ENCODE peak calls at places on chromosomes 16 and 17, in ten cellular contexts. V is right atrium auricular region, J is COR-L47, P is NCI-H2081, K is HEK293T, M is chondrocyte, W is ACHN, D is GM19239, T is fibroblast of mammary gland, S is GDM1. N is an unnamed sample.

GRCh38 chr17:33689725-33690124 is 396.6 kb upstream of the ASIC2 start:
- DNase-seq in V (no peak), J (no peak), P (no peak), K (no peak), M (no peak), W (no peak), D (no peak), T (no peak), S (no peak), N (no peak)

GRCh38 chr17:30158896-30159625 is 42.4 kb downstream of the NSRP1 start:
- DNase-seq in V (no peak), J (no peak), P (no peak), K (no peak), M (no peak), W (no peak), D (no peak), T (no peak), S (no peak), N (no peak)

GRCh38 chr17:71402661-71403141 is 718.1 kb upstream of the SOX9 start:
- DNase-seq in V (no peak), J (peak), P (peak), K (no peak), M (no peak), W (no peak), D (no peak), T (peak), S (no peak), N (no peak)

GRCh38 chr16:75265911-75266701 is 14.7 kb upstream of the BCAR1 start:
- DNase-seq in V (no peak), J (no peak), P (peak), K (peak), M (peak), W (peak), D (peak), T (peak), S (no peak), N (no peak)

GRCh38 chr17:78484300-78485159 is 92.7 kb downstream of the DNAH17 start:
- DNase-seq in V (no peak), J (no peak), P (no peak), K (no peak), M (no peak), W (no peak), D (peak), T (no peak), S (no peak), N (no peak)

GRCh38 chr17:65556014-65556909 is 5.2 kb downstream of the AXIN2 start:
- DNase-seq in V (peak), J (peak), P (peak), K (peak), M (peak), W (peak), D (peak), T (peak), S (peak), N (no peak)

GRCh38 chr17:5282639-5283217 is 644 bp downstream of the RABEP1 start:
- DNase-seq in V (no peak), J (no peak), P (peak), K (no peak), M (no peak), W (peak), D (peak), T (no peak), S (no peak), N (no peak)

GRCh38 chr17:41052594-41052993 is 2.4 kb downstream of the KRTAP2-2 start:
- DNase-seq in V (no peak), J (no peak), P (no peak), K (no peak), M (no peak), W (no peak), D (no peak), T (peak), S (no peak), N (no peak)

GRCh38 chr16:90019201-90019542 is at the start of gene DBNDD1:
- DNase-seq in V (no peak), J (no peak), P (no peak), K (no peak), M (no peak), W (no peak), D (no peak), T (no peak), S (no peak), N (no peak)

GRCh38 chr17:77495575-77495974 is 354.8 kb downstream of the SEC14L1 start:
- DNase-seq in V (no peak), J (no peak), P (no peak), K (no peak), M (peak), W (no peak), D (no peak), T (no peak), S (no peak), N (no peak)

GRCh38 chr16:85626191-85626951 is 13.2 kb downstream of the GSE1 start:
- DNase-seq in V (no peak), J (peak), P (peak), K (peak), M (no peak), W (no peak), D (no peak), T (no peak), S (no peak), N (no peak)

GRCh38 chr17:19414396-19415280 is 3.6 kb downstream of the RNF112 start:
- DNase-seq in V (no peak), J (no peak), P (no peak), K (no peak), M (no peak), W (no peak), D (no peak), T (no peak), S (no peak), N (no peak)

GRCh38 chr16:48126801-48127644 is 28.8 kb downstream of the ABCC12 start:
- DNase-seq in V (no peak), J (no peak), P (peak), K (no peak), M (peak), W (peak), D (no peak), T (peak), S (no peak), N (peak)

GRCh38 chr17:2694381-2695242 is 17.0 kb downstream of the CLUH start:
- DNase-seq in V (no peak), J (no peak), P (no peak), K (no peak), M (peak), W (no peak), D (peak), T (no peak), S (no peak), N (no peak)

GRCh38 chr16:30893082-30893743 is 664 bp downstream of the BCL7C start:
- DNase-seq in V (no peak), J (no peak), P (no peak), K (no peak), M (no peak), W (no peak), D (no peak), T (no peak), S (no peak), N (no peak)

GRCh38 chr16:67212766-67213165 is 13.8 kb downstream of the ELMO3 start:
- DNase-seq in V (no peak), J (no peak), P (no peak), K (no peak), M (no peak), W (peak), D (no peak), T (no peak), S (no peak), N (no peak)

GRCh38 chr17:47733047-47733413 is at the start of gene TBX21:
- DNase-seq in V (no peak), J (peak), P (peak), K (peak), M (peak), W (peak), D (peak), T (peak), S (peak), N (no peak)

GRCh38 chr17:57953219-57953618 is 2.0 kb downstream of the CUEDC1 start:
- DNase-seq in V (no peak), J (no peak), P (no peak), K (no peak), M (no peak), W (no peak), D (no peak), T (no peak), S (no peak), N (no peak)

GRCh38 chr16:56708418-56708817 is 21.5 kb upstream of the NUP93 start:
- DNase-seq in V (no peak), J (no peak), P (no peak), K (no peak), M (no peak), W (no peak), D (no peak), T (no peak), S (no peak), N (no peak)

GRCh38 chr16:79370736-79371135 is 229.8 kb downstream of the MAF start:
- DNase-seq in V (no peak), J (no peak), P (no peak), K (no peak), M (no peak), W (no peak), D (no peak), T (no peak), S (no peak), N (no peak)

GRCh38 chr17:245611-246010 is 64.2 kb upstream of the DOC2B start:
- DNase-seq in V (no peak), J (no peak), P (no peak), K (no peak), M (peak), W (no peak), D (no peak), T (no peak), S (no peak), N (no peak)

GRCh38 chr16:2090819-2091721 is 43.3 kb downstream of the TSC2 start:
- DNase-seq in V (no peak), J (no peak), P (peak), K (peak), M (no peak), W (peak), D (no peak), T (peak), S (no peak), N (no peak)

GRCh38 chr17:43591750-43592562 is 45.8 kb upstream of the ETV4 start:
- DNase-seq in V (peak), J (no peak), P (no peak), K (no peak), M (no peak), W (peak), D (no peak), T (peak), S (no peak), N (peak)

GRCh38 chr16:56679813-56680212 is 2.5 kb upstream of the MT1X start:
- DNase-seq in V (no peak), J (no peak), P (no peak), K (no peak), M (no peak), W (no peak), D (no peak), T (no peak), S (no peak), N (no peak)

GRCh38 chr17:37774508-37774907 is 29.6 kb upstream of the HNF1B start:
- DNase-seq in V (no peak), J (no peak), P (no peak), K (no peak), M (no peak), W (no peak), D (peak), T (no peak), S (no peak), N (no peak)

GRCh38 chr17:57927048-57927723 is 28.0 kb downstream of the CUEDC1 start:
- DNase-seq in V (no peak), J (peak), P (peak), K (no peak), M (no peak), W (no peak), D (no peak), T (peak), S (no peak), N (peak)

GRCh38 chr16:77762260-77762659 is 26.1 kb upstream of the VAT1L start:
- DNase-seq in V (no peak), J (no peak), P (no peak), K (no peak), M (no peak), W (no peak), D (no peak), T (no peak), S (no peak), N (no peak)

GRCh38 chr17:19533718-19534561 is at the start of gene SLC47A1:
- DNase-seq in V (no peak), J (no peak), P (no peak), K (peak), M (peak), W (peak), D (no peak), T (no peak), S (no peak), N (no peak)

GRCh38 chr17:1302761-1303160 is 23.3 kb downstream of the TRARG1 start:
- DNase-seq in V (no peak), J (no peak), P (no peak), K (no peak), M (no peak), W (no peak), D (no peak), T (no peak), S (no peak), N (no peak)

GRCh38 chr16:27704252-27704651 is 154.3 kb downstream of the KATNIP start:
- DNase-seq in V (no peak), J (no peak), P (no peak), K (no peak), M (no peak), W (no peak), D (no peak), T (no peak), S (no peak), N (no peak)

GRCh38 chr16:85274501-85274900 is 162.2 kb upstream of the CIBAR2 start:
- DNase-seq in V (no peak), J (no peak), P (no peak), K (no peak), M (peak), W (no peak), D (no peak), T (no peak), S (no peak), N (no peak)

GRCh38 chr16:29898786-29899515 is 399 bp downstream of the SEZ6L2 start:
- DNase-seq in V (no peak), J (peak), P (peak), K (peak), M (no peak), W (peak), D (no peak), T (no peak), S (no peak), N (no peak)

GRCh38 chr17:8997994-8998628 is 23.2 kb upstream of the NTN1 start:
- DNase-seq in V (peak), J (no peak), P (peak), K (peak), M (no peak), W (peak), D (peak), T (peak), S (peak), N (peak)

GRCh38 chr17:41535764-41536481 is 7.8 kb upstream of the KRT19 start:
- DNase-seq in V (no peak), J (no peak), P (no peak), K (no peak), M (peak), W (no peak), D (no peak), T (no peak), S (no peak), N (no peak)

GRCh38 chr16:76665571-76666275 is 388.5 kb downstream of the CNTNAP4 start:
- DNase-seq in V (no peak), J (no peak), P (no peak), K (no peak), M (no peak), W (no peak), D (no peak), T (no peak), S (no peak), N (no peak)

N was measured in NCI-H446.